ENCODE peak calls at places on chromosomes 16 and 17, in five cellular contexts. F is fibroblast of lung, D is gastrocnemius medialis, K is tibial nerve, H is neural progenitor cell. U is an unnamed sample.

GRCh38 chr17:36072431-36073121 is 8.5 kb downstream of the CCL18 start:
- DNase-seq in F (peak; percentile 20), D (no peak), K (peak; percentile 57), H (peak; percentile 86), U (peak; percentile 54)

GRCh38 chr16:55333690-55334089 is 9.7 kb downstream of the IRX6 start:
- DNase-seq in F (no peak), D (no peak), K (no peak), H (no peak), U (no peak)

GRCh38 chr17:42928714-42929496 is 28.3 kb downstream of the G6PC1 start:
- DNase-seq in F (peak; percentile 90), D (peak; percentile 19), K (peak; percentile 54), H (peak; percentile 61), U (peak; percentile 91)

GRCh38 chr17:1617620-1618174 is 10.9 kb downstream of the SLC43A2 start:
- DNase-seq in F (peak; percentile 32), D (peak; percentile 28), K (peak; percentile 34), H (no peak), U (no peak)

GRCh38 chr16:85175724-85176233 is 63.5 kb upstream of the CIBAR2 start:
- DNase-seq in F (no peak), D (no peak), K (no peak), H (no peak), U (no peak)

GRCh38 chr17:59366040-59366757 is 34.7 kb downstream of the YPEL2 start:
- DNase-seq in F (no peak), D (no peak), K (no peak), H (peak; percentile 91), U (peak; percentile 57)

GRCh38 chr17:28711723-28712036 is at the start of gene PROCA1:
- DNase-seq in F (no peak), D (no peak), K (no peak), H (no peak), U (no peak)

GRCh38 chr16:55411231-55411630 is 67.8 kb upstream of the MMP2 start:
- DNase-seq in F (no peak), D (no peak), K (no peak), H (peak; percentile 13), U (no peak)

GRCh38 chr17:73210002-73210678 is 17.3 kb downstream of the COG1 start:
- DNase-seq in F (no peak), D (no peak), K (no peak), H (no peak), U (no peak)

GRCh38 chr16:81673432-81673831 is 105.7 kb upstream of the PLCG2 start:
- DNase-seq in F (no peak), D (no peak), K (no peak), H (no peak), U (no peak)

GRCh38 chr16:84320511-84320910 is 25.8 kb downstream of the WFDC1 start:
- DNase-seq in F (no peak), D (no peak), K (no peak), H (no peak), U (no peak)

GRCh38 chr17:47871048-47871447 is 20.1 kb upstream of the SP6 start:
- DNase-seq in F (no peak), D (no peak), K (no peak), H (no peak), U (no peak)

GRCh38 chr16:4477966-4478365 is 1.8 kb downstream of the HMOX2 start:
- DNase-seq in F (peak; percentile 49), D (no peak), K (peak; percentile 33), H (peak; percentile 47), U (peak; percentile 53)

GRCh38 chr16:54412777-54413455 is 126.3 kb upstream of the IRX3 start:
- DNase-seq in F (no peak), D (no peak), K (no peak), H (no peak), U (no peak)

GRCh38 chr17:60766778-60767190 is 89.1 kb downstream of the BCAS3 start:
- DNase-seq in F (no peak), D (no peak), K (no peak), H (no peak), U (no peak)

GRCh38 chr16:71758293-71758760 is 33.8 kb upstream of the PHLPP2 start:
- DNase-seq in F (no peak), D (no peak), K (no peak), H (no peak), U (no peak)

GRCh38 chr17:76356803-76357456 is 3.2 kb upstream of the PRPSAP1 start:
- DNase-seq in F (no peak), D (no peak), K (no peak), H (no peak), U (no peak)

GRCh38 chr16:81901483-81901882 is 109.8 kb downstream of the SDR42E1 start:
- DNase-seq in F (peak; percentile 54), D (no peak), K (peak; percentile 11), H (no peak), U (no peak)

GRCh38 chr17:37358830-37359681 is 16.7 kb upstream of the C17orf78 start:
- DNase-seq in F (peak; percentile 95), D (peak; percentile 96), K (peak; percentile 88), H (peak; percentile 100), U (peak; percentile 90)

GRCh38 chr16:19165101-19165500 is 2.9 kb upstream of the SYT17 start:
- DNase-seq in F (no peak), D (no peak), K (no peak), H (no peak), U (no peak)

GRCh38 chr17:17723354-17724261 is 42.4 kb downstream of the RAI1 start:
- DNase-seq in F (peak; percentile 81), D (no peak), K (no peak), H (peak; percentile 77), U (no peak)

GRCh38 chr16:82943371-82943770 is 316.6 kb downstream of the CDH13 start:
- DNase-seq in F (no peak), D (no peak), K (no peak), H (no peak), U (no peak)

GRCh38 chr16:4618645-4619418 is 4.1 kb upstream of the UBALD1 start:
- DNase-seq in F (no peak), D (no peak), K (no peak), H (no peak), U (no peak)

GRCh38 chr16:89315791-89316581 is 98.5 kb downstream of the ZNF778 start:
- DNase-seq in F (peak; percentile 69), D (no peak), K (no peak), H (no peak), U (peak; percentile 84)

GRCh38 chr17:80034977-80035686 is 540 bp downstream of the TBC1D16 start:
- DNase-seq in F (peak; percentile 42), D (no peak), K (no peak), H (peak; percentile 63), U (no peak)

DNA sequence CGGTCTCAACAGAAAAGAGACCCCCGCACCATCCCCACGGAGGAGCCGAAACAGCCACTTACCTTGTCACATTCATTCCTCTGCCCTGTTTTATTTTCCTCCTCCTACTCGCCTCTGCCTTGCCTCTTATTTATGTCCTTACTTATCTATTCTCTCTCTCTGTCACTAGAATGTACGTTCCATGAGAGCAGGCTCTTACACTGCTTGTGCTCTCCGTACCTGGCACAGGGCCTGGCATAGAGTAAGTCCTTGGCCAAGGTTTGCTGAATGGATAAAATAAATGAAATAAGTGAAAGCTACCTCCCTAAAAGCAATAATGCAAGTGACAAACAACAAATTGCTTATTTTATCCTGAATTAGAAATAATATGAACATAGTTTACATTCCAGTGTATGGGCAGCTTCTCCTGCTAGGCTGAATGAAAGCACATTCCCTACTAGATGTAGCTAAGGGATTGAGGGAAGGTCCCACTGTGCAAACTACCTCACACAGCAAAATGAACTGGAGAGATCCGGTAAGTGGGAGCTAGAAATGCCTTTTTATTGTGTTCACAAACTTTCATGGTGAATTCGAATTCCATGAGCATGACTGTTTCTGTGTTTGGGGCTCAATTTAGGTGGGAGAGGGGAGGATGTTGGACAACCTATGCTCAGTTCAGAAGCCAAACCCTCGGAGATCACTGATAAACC is 173.1 kb downstream of the PARN start:
- DNase-seq in F (no peak), D (no peak), K (no peak), H (no peak), U (no peak)
- TF ChIP-seq CTCF in F (no peak), D (no peak), K (no peak), H (no peak), U (no peak)

DNA sequence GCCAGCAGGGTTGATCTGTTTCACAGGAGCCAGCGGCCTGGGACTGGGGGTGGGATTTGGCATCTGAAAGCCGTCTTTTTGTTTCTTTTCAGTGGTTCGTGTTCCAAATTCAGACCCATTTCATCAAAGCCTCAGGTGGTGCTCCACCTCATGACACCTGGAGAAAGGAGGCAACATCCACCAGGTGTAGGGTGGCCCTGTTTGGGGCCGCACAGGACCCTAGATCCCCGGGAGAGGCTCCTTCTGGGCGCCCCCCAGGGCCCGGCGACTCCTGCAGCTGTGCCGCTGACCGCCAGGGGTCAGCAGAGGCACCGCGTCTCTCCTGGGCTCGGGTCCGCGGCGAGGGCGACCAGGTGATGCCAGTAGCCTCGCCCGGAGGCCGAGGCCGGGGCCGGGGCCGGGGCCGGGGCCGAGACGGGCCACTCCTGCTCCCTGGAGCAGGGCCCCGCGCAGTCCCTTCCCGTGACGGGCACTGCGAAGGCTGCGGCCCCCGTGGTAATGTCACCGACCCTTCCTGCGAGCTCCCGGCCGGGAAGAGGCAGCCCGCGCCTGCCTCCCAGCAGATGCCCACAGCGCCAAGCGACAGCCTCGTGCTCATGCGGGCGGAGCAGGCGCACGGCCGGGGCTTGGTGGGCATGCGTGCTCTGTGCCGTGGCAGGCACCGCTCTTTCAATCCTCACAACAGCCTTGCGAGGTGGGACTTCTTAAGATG is 118.6 kb downstream of the C16orf78 start:
- DNase-seq in F (no peak), D (no peak), K (no peak), H (peak; percentile 83), U (peak; percentile 42)
- TF ChIP-seq CTCF in F (peak; percentile 61), D (peak; percentile 94), K (peak; percentile 94), H (peak; percentile 98), U (peak; percentile 99)

GRCh38 chr17:63435681-63436522 is 10.2 kb downstream of the CYB561 start:
- DNase-seq in F (no peak), D (peak; percentile 36), K (no peak), H (no peak), U (no peak)

GRCh38 chr17:63436523-63437110 is 9.5 kb downstream of the CYB561 start:
- DNase-seq in F (peak; percentile 44), D (no peak), K (no peak), H (no peak), U (no peak)

GRCh38 chr17:63437287-63438091 is 8.6 kb downstream of the CYB561 start:
- DNase-seq in F (no peak), D (peak; percentile 30), K (no peak), H (no peak), U (no peak)

GRCh38 chr17:63433746-63434591 is 12.1 kb downstream of the CYB561 start:
- DNase-seq in F (peak; percentile 88), D (peak; percentile 82), K (peak; percentile 92), H (no peak), U (no peak)

DNA sequence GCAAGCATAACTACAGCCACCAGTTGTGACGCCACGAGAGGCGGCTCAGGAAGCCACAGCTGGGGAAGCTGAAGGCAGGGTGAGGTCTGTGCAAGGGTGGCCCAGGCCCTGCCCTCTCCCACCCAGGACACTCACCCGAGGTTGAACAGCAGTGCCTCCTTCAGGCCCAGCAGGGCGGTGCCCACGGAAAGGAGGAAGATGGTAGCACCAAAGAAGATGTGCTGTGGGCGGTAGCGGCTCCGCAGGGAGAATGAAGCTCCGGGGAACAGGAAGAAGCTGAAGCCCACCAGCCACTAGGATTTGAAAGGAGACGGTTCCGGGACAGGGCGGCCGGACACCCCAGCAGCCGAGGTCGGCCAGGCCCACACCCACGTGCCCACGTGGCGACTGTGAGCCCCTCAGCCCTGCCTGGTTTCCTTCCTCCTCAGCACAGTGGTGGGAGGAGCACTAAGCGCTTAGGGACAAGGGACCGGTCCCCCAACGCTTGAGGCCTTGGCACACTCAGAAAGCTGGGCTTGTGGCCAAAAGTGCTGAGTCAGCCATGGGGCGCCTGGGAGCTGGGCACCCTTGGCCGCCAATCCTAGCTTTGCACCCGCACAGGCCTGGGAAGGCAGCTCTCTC is 11.0 kb downstream of the CYB561 start:
- DNase-seq in F (peak; percentile 29), D (peak; percentile 41), K (no peak), H (no peak), U (peak; percentile 75)
- TF ChIP-seq CTCF in F (no peak), D (no peak), K (no peak), H (peak; percentile 19), U (peak; percentile 70)

GRCh38 chr16:27169511-27170071 is 33.7 kb upstream of the KDM8 start:
- DNase-seq in F (peak; percentile 69), D (no peak), K (no peak), H (peak; percentile 29), U (no peak)
- TF ChIP-seq CTCF in F (peak; percentile 24), D (no peak), K (no peak), H (peak; percentile 31), U (no peak)

U was measured in CD14-positive monocyte.